ENCODE peak calls at places on chromosomes 13 and 19, in five cellular contexts. M, Q, I, T and E are unnamed samples. For H3K36me3, the result is how much of the 10 kb centered on the place peaks cover.

GRCh38 chr13:71149498-71150363 is 717.3 kb downstream of the DACH1 start:
- DNase-seq in M (no peak), Q (no peak), I (no peak), T (no peak), E (no peak)

GRCh38 chr19:43759515-43759914 is 4.8 kb upstream of the SMG9 start:
- DNase-seq in M (no peak), Q (no peak), I (peak), T (no peak), E (peak)

GRCh38 chr13:64410654-64411053 is 2819.5 kb downstream of the PCDH9 start:
- DNase-seq in M (no peak), Q (no peak), I (no peak), T (no peak), E (no peak)

GRCh38 chr13:44373601-44374347 is at the start of gene SERP2:
- DNase-seq in M (no peak), Q (peak), I (peak), T (no peak), E (no peak)

GRCh38 chr13:30312859-30313258 is 5.5 kb upstream of the KATNAL1 start:
- DNase-seq in M (no peak), Q (no peak), I (no peak), T (no peak), E (no peak)

GRCh38 chr13:103406967-103407366 is 340.8 kb upstream of the SLC10A2 start:
- DNase-seq in M (no peak), Q (no peak), I (no peak), T (no peak), E (no peak)

GRCh38 chr13:110746443-110746842 is 32.9 kb downstream of the ING1 start:
- DNase-seq in M (no peak), Q (no peak), I (peak), T (no peak), E (no peak)

GRCh38 chr13:113579686-113580085 is 4.9 kb upstream of the TFDP1 start:
- DNase-seq in M (no peak), Q (no peak), I (no peak), T (no peak), E (no peak)

GRCh38 chr13:67146523-67147130 is 83.5 kb downstream of the PCDH9 start:
- DNase-seq in M (no peak), Q (no peak), I (no peak), T (no peak), E (no peak)

GRCh38 chr19:12834418-12834943 is at the start of gene RTBDN:
- DNase-seq in M (no peak), Q (no peak), I (peak), T (no peak), E (no peak)

GRCh38 chr19:246551-246950 is 44.7 kb downstream of the PLPP2 start:
- DNase-seq in M (no peak), Q (peak), I (no peak), T (peak), E (no peak)

GRCh38 chr13:102900193-102900608 is 54.4 kb downstream of the ERCC5 start:
- DNase-seq in M (no peak), Q (no peak), I (no peak), T (no peak), E (no peak)

GRCh38 chr13:62779146-62779545 is 1363.5 kb upstream of the PCDH20 start:
- DNase-seq in M (no peak), Q (no peak), I (no peak), T (no peak), E (no peak)

GRCh38 chr13:40635315-40635995 is 31.0 kb downstream of the FOXO1 start:
- DNase-seq in M (no peak), Q (no peak), I (no peak), T (no peak), E (no peak)

GRCh38 chr19:48400018-48400742 is 6.7 kb downstream of the GRIN2D start:
- DNase-seq in M (no peak), Q (peak), I (peak), T (peak), E (peak)

GRCh38 chr19:2627319-2627829 is 75.1 kb downstream of the GNG7 start:
- DNase-seq in M (peak), Q (no peak), I (peak), T (peak), E (peak)

GRCh38 chr19:3055741-3056453 is 6.4 kb downstream of the TLE5 start:
- DNase-seq in M (peak), Q (no peak), I (no peak), T (peak), E (no peak)

GRCh38 chr19:55098716-55099556 is 18.5 kb downstream of the PPP1R12C start:
- DNase-seq in M (no peak), Q (no peak), I (no peak), T (no peak), E (no peak)

GRCh38 chr19:23075031-23075733 is 41.6 kb upstream of the ZNF730 start:
- DNase-seq in M (peak), Q (peak), I (peak), T (peak), E (peak)

GRCh38 chr13:33446821-33447481 is 161.4 kb upstream of the STARD13 start:
- DNase-seq in M (peak), Q (no peak), I (no peak), T (no peak), E (no peak)

GRCh38 chr13:106772202-106772601 is 204.3 kb upstream of the ARGLU1 start:
- DNase-seq in M (no peak), Q (no peak), I (no peak), T (no peak), E (no peak)

GRCh38 chr13:99656843-99657506 is 155.7 kb downstream of the TM9SF2 start:
- DNase-seq in M (no peak), Q (no peak), I (no peak), T (no peak), E (no peak)

GRCh38 chr19:40813182-40813581 is 14.2 kb downstream of the EGLN2 start:
- DNase-seq in M (peak), Q (no peak), I (no peak), T (no peak), E (peak)

GRCh38 chr13:49859568-49859967 is 67.1 kb upstream of the KPNA3 start:
- DNase-seq in M (peak), Q (no peak), I (peak), T (peak), E (peak)

GRCh38 chr13:71797487-71797886 is 69.5 kb downstream of the DACH1 start:
- DNase-seq in M (no peak), Q (no peak), I (no peak), T (no peak), E (no peak)

GRCh38 chr19:4184718-4185352 is 2.3 kb downstream of the ANKRD24 start:
- DNase-seq in M (no peak), Q (no peak), I (no peak), T (no peak), E (no peak)

GRCh38 chr19:33292595-33293254 is 9.6 kb downstream of the CEBPA start:
- DNase-seq in M (peak), Q (no peak), I (peak), T (peak), E (no peak)

GRCh38 chr19:17076539-17076919 is 952 bp downstream of the MYO9B start:
- DNase-seq in M (no peak), Q (no peak), I (peak), T (peak), E (no peak)

GRCh38 chr13:44758595-44759221 is 182.6 kb upstream of the TSC22D1 start:
- DNase-seq in M (no peak), Q (no peak), I (peak), T (peak), E (peak)

GRCh38 chr13:33355470-33355869 is 69.9 kb upstream of the STARD13 start:
- DNase-seq in M (no peak), Q (no peak), I (peak), T (no peak), E (no peak)

GRCh38 chr13:32147976-32148375 is 116.4 kb downstream of the FRY start:
- DNase-seq in M (no peak), Q (no peak), I (no peak), T (no peak), E (no peak)

GRCh38 chr13:36858285-36858684 is 39.3 kb downstream of the RFXAP start:
- DNase-seq in M (no peak), Q (peak), I (peak), T (no peak), E (no peak)

GRCh38 chr13:97133955-97134354 is 88.2 kb upstream of the MBNL2 start:
- DNase-seq in M (peak), Q (no peak), I (no peak), T (no peak), E (no peak)

GRCh38 chr19:45146251-45146650 is 14.5 kb downstream of the NKPD1 start:
- DNase-seq in M (no peak), Q (no peak), I (no peak), T (no peak), E (no peak)
- H3K36me3 ChIP-seq in M (under half), Q (under half), I (under half), T (under half), E (under half)

GRCh38 chr13:42720858-42721219 is 60.5 kb upstream of the FAM216B start:
- DNase-seq in M (no peak), Q (no peak), I (no peak), T (no peak), E (no peak)
- H3K4me3 ChIP-seq in M (no peak), Q (no peak), I (peak), T (no peak), E (peak)

GRCh38 chr19:56966225-56966696 is 125.7 kb upstream of the PEG3 start:
- DNase-seq in M (no peak), Q (peak), I (no peak), T (no peak), E (no peak)
- H3K36me3 ChIP-seq in M (under half), Q (under half), I (under half), T (under half), E (under half)

GRCh38 chr19:15196683-15197005 is 4.2 kb downstream of the NOTCH3 start:
- DNase-seq in M (no peak), Q (no peak), I (no peak), T (no peak), E (no peak)
- H3K4me3 ChIP-seq in M (no peak), Q (no peak), I (no peak), T (no peak), E (no peak)